ENCODE peak calls at places on chromosomes 16 and 17, in four cellular contexts. M, Y, J and R are unnamed samples. For H3K36me3, the result is how much of the 10 kb centered on the place peaks cover.

GRCh38 chr17:44331249-44331760 is 6.7 kb upstream of the SLC25A39 start:
- DNase-seq in J (peak), Y (peak), M (peak), R (peak)

GRCh38 chr17:77863814-77864161 is 94.7 kb upstream of the TNRC6C start:
- DNase-seq in J (no peak), Y (no peak), M (no peak), R (no peak)

GRCh38 chr17:7797976-7798375 is 36.0 kb upstream of the KDM6B start:
- DNase-seq in M (no peak), Y (no peak), J (no peak), R (no peak)

GRCh38 chr17:79946352-79947231 is 89.1 kb downstream of the TBC1D16 start:
- DNase-seq in J (no peak), M (no peak), Y (no peak), R (no peak)

GRCh38 chr16:13902052-13902451 is 17.9 kb upstream of the ERCC4 start:
- DNase-seq in Y (no peak), J (no peak), M (no peak), R (no peak)

GRCh38 chr16:12529582-12529981 is 274.1 kb downstream of the CPPED1 start:
- DNase-seq in M (no peak), J (no peak), Y (no peak), R (no peak)

GRCh38 chr16:79599256-79599836 is 1.2 kb downstream of the MAF start:
- DNase-seq in Y (no peak), J (no peak), M (no peak), R (peak)

GRCh38 chr16:9050102-9050830 is 41.2 kb upstream of the HAPSTR1 start:
- DNase-seq in M (no peak), Y (no peak), J (no peak), R (peak)

GRCh38 chr16:56708418-56708817 is 21.5 kb upstream of the NUP93 start:
- DNase-seq in M (no peak), J (no peak), Y (no peak), R (no peak)

GRCh38 chr17:6462692-6463091 is 18.4 kb downstream of the PIMREG start:
- DNase-seq in M (no peak), J (no peak), Y (no peak), R (no peak)

GRCh38 chr17:17580662-17581470 is 10.6 kb downstream of the PEMT start:
- DNase-seq in M (no peak), J (no peak), Y (no peak), R (no peak)

GRCh38 chr17:6677158-6677831 is 25.7 kb downstream of the C17orf100 start:
- DNase-seq in J (no peak), M (peak), Y (no peak), R (peak)

GRCh38 chr17:78650093-78650715 is 73.0 kb upstream of the DNAH17 start:
- DNase-seq in M (no peak), Y (no peak), J (no peak), R (no peak)

GRCh38 chr16:69223882-69224281 is 36.9 kb downstream of the SNTB2 start:
- DNase-seq in M (no peak), Y (no peak), J (no peak), R (no peak)

GRCh38 chr16:77584205-77584859 is 138.0 kb upstream of the NUDT7 start:
- DNase-seq in M (peak), Y (no peak), J (peak), R (no peak)

GRCh38 chr16:49952386-49952785 is 72.6 kb upstream of the CNEP1R1 start:
- DNase-seq in Y (no peak), M (no peak), J (no peak), R (no peak)

GRCh38 chr16:49833796-49834195 is 22.1 kb downstream of the ZNF423 start:
- DNase-seq in M (no peak), Y (no peak), J (no peak), R (no peak)

GRCh38 chr17:35586569-35587073 is 501 bp upstream of the AP2B1 start:
- DNase-seq in Y (no peak), J (no peak), M (no peak), R (no peak)

GRCh38 chr17:35089846-35090193 is 26.3 kb upstream of the RFFL start:
- DNase-seq in J (no peak), Y (no peak), M (no peak), R (no peak)

GRCh38 chr16:19115148-19116021 is 1.6 kb downstream of the ITPRIPL2 start:
- DNase-seq in J (no peak), M (no peak), Y (no peak), R (no peak)

GRCh38 chr16:84511180-84511800 is 6.8 kb upstream of the MEAK7 start:
- DNase-seq in M (peak), Y (peak), J (peak), R (peak)

GRCh38 chr17:75009139-75009724 is 3.2 kb upstream of the MRPL58 start:
- DNase-seq in M (no peak), J (no peak), Y (no peak), R (no peak)

GRCh38 chr17:78357177-78357586 is 2.7 kb downstream of the SOCS3 start:
- DNase-seq in M (no peak), J (no peak), Y (no peak), R (no peak)

GRCh38 chr17:10155334-10156081 is 42.9 kb downstream of the GAS7 start:
- DNase-seq in Y (no peak), J (no peak), M (no peak), R (no peak)

GRCh38 chr17:7851438-7852261 is 3.2 kb upstream of the TMEM88 start:
- DNase-seq in J (peak), Y (no peak), M (peak), R (peak)

GRCh38 chr17:50613596-50613995 is 21.1 kb upstream of the ABCC3 start:
- DNase-seq in Y (no peak), M (no peak), J (no peak), R (no peak)

GRCh38 chr16:26051078-26051477 is 359.3 kb downstream of the HS3ST4 start:
- DNase-seq in M (no peak), Y (no peak), J (no peak), R (no peak)

GRCh38 chr17:82751171-82751570 is 694 bp upstream of the TBCD start:
- DNase-seq in M (no peak), J (no peak), Y (no peak), R (no peak)
- H3K4me3 ChIP-seq in M (peak), J (no peak), Y (peak), R (peak)

DNA sequence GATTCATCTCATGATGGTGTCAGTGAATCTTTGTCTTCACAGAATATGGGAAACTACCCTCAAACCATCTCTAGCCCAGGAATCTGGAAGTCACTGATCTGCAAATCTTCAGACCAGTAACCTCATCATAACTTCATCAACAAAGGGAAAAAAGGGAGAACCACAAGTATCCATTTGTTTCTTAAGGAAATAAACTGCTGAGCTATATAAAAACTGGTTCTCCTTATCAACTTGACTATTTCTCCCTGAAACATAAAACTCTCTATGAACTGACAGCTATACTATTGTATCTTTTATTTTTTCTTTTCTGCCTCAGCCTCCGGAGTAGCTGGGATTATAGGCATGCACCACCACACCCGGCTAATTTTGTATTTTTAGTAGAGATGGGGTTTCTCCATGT is 39.3 kb downstream of the TRIM37 start:
- DNase-seq in M (no peak), Y (no peak), J (no peak), R (no peak)
- H3K36me3 ChIP-seq in M (half or more), Y (under half), J (under half), R (under half)

GRCh38 chr17:45341389-45342158 is 24.8 kb upstream of the MAP3K14 start:
- DNase-seq in M (no peak), Y (peak), J (no peak), R (no peak)
- H3K4me3 ChIP-seq in M (no peak), Y (peak), J (no peak), R (no peak)

GRCh38 chr16:1669698-1670097 is 8.4 kb upstream of the JPT2 start:
- DNase-seq in Y (no peak), J (no peak), M (no peak), R (no peak)

GRCh38 chr16:1673424-1674151 is 4.5 kb upstream of the JPT2 start:
- DNase-seq in J (no peak), Y (no peak), M (no peak), R (no peak)

GRCh38 chr16:1668612-1669319 is 9.3 kb upstream of the JPT2 start:
- DNase-seq in Y (no peak), J (no peak), M (no peak), R (no peak)

GRCh38 chr16:1670371-1670770 is 7.7 kb upstream of the JPT2 start:
- DNase-seq in M (no peak), Y (no peak), J (no peak), R (no peak)

GRCh38 chr16:1670866-1671265 is 7.2 kb upstream of the JPT2 start:
- DNase-seq in J (no peak), Y (no peak), M (no peak), R (no peak)
- H3K36me3 ChIP-seq in J (half or more), Y (half or more), M (half or more), R (half or more)